ENCODE peak calls at places on chromosomes 6 and 20, in nine cellular contexts. One of them, this sample, is unnamed.

GRCh38 chr6:24539416-24539815 is 44.6 kb downstream of the ALDH5A1 start:
- DNase-seq in RKO: no peak
- DNase-seq in Daoy: no peak
- DNase-seq in left lung: no peak
- DNase-seq in HuH-7: no peak
- DNase-seq in stimulated activated CD4-positive, alpha-beta T cell treated with anti-CD3 and anti-CD28 coated beads, TNF-alpha, amount 100 ng/mL, for 1 hour: no peak
- DNase-seq in RWPE1: no peak
- DNase-seq in NT2/D1: no peak
- DNase-seq in nucleus accumbens: no peak
- DNase-seq in this sample: no peak

GRCh38 chr6:139925894-139926641 is 551.6 kb upstream of the CITED2 start:
- DNase-seq in nucleus accumbens: no peak
- DNase-seq in left lung: no peak
- DNase-seq in RKO: no peak
- DNase-seq in HuH-7: peak
- DNase-seq in stimulated activated CD4-positive, alpha-beta T cell treated with anti-CD3 and anti-CD28 coated beads, TNF-alpha, amount 100 ng/mL, for 1 hour: no peak
- DNase-seq in Daoy: peak
- DNase-seq in NT2/D1: no peak
- DNase-seq in RWPE1: no peak
- DNase-seq in this sample: no peak

GRCh38 chr6:13445005-13445743 is 42.2 kb downstream of the GFOD1 start:
- DNase-seq in left lung: no peak
- DNase-seq in stimulated activated CD4-positive, alpha-beta T cell treated with anti-CD3 and anti-CD28 coated beads, TNF-alpha, amount 100 ng/mL, for 1 hour: no peak
- DNase-seq in HuH-7: no peak
- DNase-seq in Daoy: peak
- DNase-seq in nucleus accumbens: no peak
- DNase-seq in RWPE1: peak
- DNase-seq in RKO: no peak
- DNase-seq in NT2/D1: no peak
- DNase-seq in this sample: no peak

GRCh38 chr20:7171911-7172310 is 404.4 kb downstream of the BMP2 start:
- DNase-seq in nucleus accumbens: no peak
- DNase-seq in Daoy: no peak
- DNase-seq in NT2/D1: no peak
- DNase-seq in RKO: no peak
- DNase-seq in stimulated activated CD4-positive, alpha-beta T cell treated with anti-CD3 and anti-CD28 coated beads, TNF-alpha, amount 100 ng/mL, for 1 hour: no peak
- DNase-seq in HuH-7: peak
- DNase-seq in left lung: no peak
- DNase-seq in RWPE1: no peak
- DNase-seq in this sample: no peak

GRCh38 chr6:1561355-1561754 is 48.4 kb upstream of the FOXC1 start:
- DNase-seq in NT2/D1: no peak
- DNase-seq in RKO: no peak
- DNase-seq in HuH-7: no peak
- DNase-seq in left lung: no peak
- DNase-seq in RWPE1: no peak
- DNase-seq in Daoy: no peak
- DNase-seq in stimulated activated CD4-positive, alpha-beta T cell treated with anti-CD3 and anti-CD28 coated beads, TNF-alpha, amount 100 ng/mL, for 1 hour: no peak
- DNase-seq in nucleus accumbens: no peak
- DNase-seq in this sample: no peak

GRCh38 chr6:49205526-49205925 is 257.5 kb downstream of the MMUT start:
- DNase-seq in Daoy: no peak
- DNase-seq in left lung: no peak
- DNase-seq in nucleus accumbens: no peak
- DNase-seq in RKO: no peak
- DNase-seq in HuH-7: no peak
- DNase-seq in NT2/D1: no peak
- DNase-seq in RWPE1: no peak
- DNase-seq in stimulated activated CD4-positive, alpha-beta T cell treated with anti-CD3 and anti-CD28 coated beads, TNF-alpha, amount 100 ng/mL, for 1 hour: no peak
- DNase-seq in this sample: no peak

GRCh38 chr6:43522547-43523263 is 5.8 kb downstream of the POLR1C start:
- DNase-seq in HuH-7: no peak
- DNase-seq in RWPE1: no peak
- DNase-seq in NT2/D1: no peak
- DNase-seq in RKO: no peak
- DNase-seq in nucleus accumbens: no peak
- DNase-seq in left lung: no peak
- DNase-seq in stimulated activated CD4-positive, alpha-beta T cell treated with anti-CD3 and anti-CD28 coated beads, TNF-alpha, amount 100 ng/mL, for 1 hour: no peak
- DNase-seq in Daoy: no peak
- DNase-seq in this sample: no peak

GRCh38 chr6:45196121-45196520 is 132.0 kb upstream of the RUNX2 start:
- DNase-seq in RWPE1: no peak
- DNase-seq in HuH-7: no peak
- DNase-seq in NT2/D1: no peak
- DNase-seq in nucleus accumbens: no peak
- DNase-seq in left lung: no peak
- DNase-seq in Daoy: no peak
- DNase-seq in RKO: no peak
- DNase-seq in stimulated activated CD4-positive, alpha-beta T cell treated with anti-CD3 and anti-CD28 coated beads, TNF-alpha, amount 100 ng/mL, for 1 hour: no peak
- DNase-seq in this sample: no peak

GRCh38 chr6:123901441-123901840 is 97.8 kb downstream of the NKAIN2 start:
- DNase-seq in HuH-7: no peak
- DNase-seq in left lung: no peak
- DNase-seq in Daoy: no peak
- DNase-seq in RKO: no peak
- DNase-seq in RWPE1: no peak
- DNase-seq in nucleus accumbens: no peak
- DNase-seq in NT2/D1: no peak
- DNase-seq in stimulated activated CD4-positive, alpha-beta T cell treated with anti-CD3 and anti-CD28 coated beads, TNF-alpha, amount 100 ng/mL, for 1 hour: no peak
- DNase-seq in this sample: no peak

GRCh38 chr20:41533537-41534136 is 84.5 kb downstream of the CHD6 start:
- DNase-seq in RKO: no peak
- DNase-seq in RWPE1: no peak
- DNase-seq in Daoy: no peak
- DNase-seq in stimulated activated CD4-positive, alpha-beta T cell treated with anti-CD3 and anti-CD28 coated beads, TNF-alpha, amount 100 ng/mL, for 1 hour: no peak
- DNase-seq in nucleus accumbens: no peak
- DNase-seq in left lung: no peak
- DNase-seq in HuH-7: no peak
- DNase-seq in NT2/D1: no peak
- DNase-seq in this sample: no peak

GRCh38 chr20:23039885-23040508 is 4.9 kb downstream of the SSTR4 start:
- DNase-seq in left lung: no peak
- DNase-seq in stimulated activated CD4-positive, alpha-beta T cell treated with anti-CD3 and anti-CD28 coated beads, TNF-alpha, amount 100 ng/mL, for 1 hour: no peak
- DNase-seq in nucleus accumbens: no peak
- DNase-seq in HuH-7: no peak
- DNase-seq in Daoy: no peak
- DNase-seq in NT2/D1: no peak
- DNase-seq in RWPE1: peak
- DNase-seq in RKO: no peak
- DNase-seq in this sample: no peak

GRCh38 chr20:36085686-36086267 is 68.8 kb upstream of the EPB41L1 start:
- DNase-seq in RWPE1: peak
- DNase-seq in RKO: peak
- DNase-seq in stimulated activated CD4-positive, alpha-beta T cell treated with anti-CD3 and anti-CD28 coated beads, TNF-alpha, amount 100 ng/mL, for 1 hour: no peak
- DNase-seq in Daoy: peak
- DNase-seq in HuH-7: peak
- DNase-seq in left lung: peak
- DNase-seq in nucleus accumbens: no peak
- DNase-seq in NT2/D1: no peak
- DNase-seq in this sample: no peak

GRCh38 chr20:23141450-23142161 is 55.5 kb upstream of the CD93 start:
- DNase-seq in RWPE1: no peak
- DNase-seq in stimulated activated CD4-positive, alpha-beta T cell treated with anti-CD3 and anti-CD28 coated beads, TNF-alpha, amount 100 ng/mL, for 1 hour: no peak
- DNase-seq in RKO: no peak
- DNase-seq in Daoy: no peak
- DNase-seq in nucleus accumbens: no peak
- DNase-seq in NT2/D1: no peak
- DNase-seq in left lung: no peak
- DNase-seq in HuH-7: no peak
- DNase-seq in this sample: no peak

This sample was measured in H1.